ENCODE peak calls at places on chromosomes 4 and X, in nine cellular contexts. L, H, Q, T, K, I, Z, E and D are unnamed samples. For H3K4me1, the result is how much of the 10 kb centered on the place peaks cover.

GRCh38 chr4:150814873-150815272 is 200.2 kb downstream of the LRBA start:
- DNase-seq in T (no peak), I (no peak), K (no peak), H (no peak), Z (no peak), L (no peak), Q (no peak), E (no peak), D (no peak)

GRCh38 chr4:67700119-67700873 is 659 bp downstream of the UBA6 start:
- DNase-seq in H (no peak), Q (no peak), K (peak), E (no peak), I (peak), L (no peak), T (no peak), Z (no peak), D (no peak)

GRCh38 chr4:99447079-99447478 is 11.9 kb upstream of the ADH7 start:
- DNase-seq in E (no peak), K (no peak), Q (no peak), Z (no peak), T (no peak), I (peak), H (no peak), L (no peak), D (peak)

GRCh38 chrX:54786972-54787371 is 11.1 kb downstream of the ITIH6 start:
- DNase-seq in H (peak), I (no peak), K (no peak), Q (no peak), E (no peak), T (no peak), Z (no peak), L (no peak), D (peak)

GRCh38 chrX:108224727-108225455 is 133.3 kb downstream of the ATG4A start:
- DNase-seq in H (no peak), L (no peak), Q (no peak), I (peak), E (no peak), T (no peak), K (peak), Z (no peak), D (peak)

GRCh38 chr4:149638073-149638472 is 177.6 kb downstream of the IQCM start:
- DNase-seq in Z (no peak), I (peak), H (no peak), K (no peak), E (no peak), Q (no peak), T (no peak), L (no peak), D (no peak)

GRCh38 chrX:136525738-136526606 is 6.0 kb upstream of the VGLL1 start:
- DNase-seq in I (peak), Z (peak), Q (peak), H (peak), T (peak), L (peak), K (no peak), E (peak), D (peak)

GRCh38 chr4:127134490-127134889 is 498.3 kb upstream of the INTU start:
- DNase-seq in H (no peak), Q (no peak), Z (no peak), I (no peak), E (no peak), T (no peak), L (no peak), K (no peak), D (no peak)

GRCh38 chr4:72022553-72022952 is 9.2 kb upstream of the NPFFR2 start:
- DNase-seq in L (no peak), T (no peak), E (no peak), I (no peak), H (no peak), Q (no peak), K (no peak), Z (no peak), D (no peak)

GRCh38 chrX:30816079-30816478 is 73.0 kb downstream of the TAB3 start:
- DNase-seq in Q (no peak), E (no peak), L (no peak), T (no peak), Z (no peak), H (no peak), K (no peak), I (no peak), D (no peak)

GRCh38 chrX:14926471-14926870 is 53.2 kb downstream of the MOSPD2 start:
- DNase-seq in Q (no peak), T (no peak), E (no peak), Z (no peak), K (no peak), H (no peak), L (no peak), I (no peak), D (no peak)

GRCh38 chr4:150583287-150584197 is 1.6 kb downstream of the MAB21L2 start:
- DNase-seq in K (peak), Z (peak), Q (no peak), T (peak), E (peak), I (peak), L (peak), H (no peak), D (peak)

GRCh38 chr4:126899382-126899801 is 733.4 kb upstream of the INTU start:
- DNase-seq in I (peak), Z (no peak), T (no peak), E (peak), Q (peak), H (no peak), K (no peak), L (peak), D (peak)

GRCh38 chr4:72568959-72569718 is at the start of gene ADAMTS3:
- DNase-seq in L (peak), Q (peak), Z (peak), E (peak), K (peak), T (peak), I (peak), H (peak), D (peak)

GRCh38 chrX:136519069-136519468 is 12.9 kb upstream of the VGLL1 start:
- DNase-seq in H (no peak), I (no peak), T (no peak), L (no peak), Q (no peak), E (no peak), K (no peak), Z (no peak), D (no peak)

GRCh38 chr4:148053298-148054003 is 321.6 kb downstream of the ARHGAP10 start:
- DNase-seq in K (no peak), Z (no peak), T (no peak), E (peak), I (no peak), Q (no peak), H (no peak), L (peak), D (no peak)

GRCh38 chr4:182177166-182177565 is 66.0 kb upstream of the TENM3 start:
- DNase-seq in E (no peak), Z (no peak), L (no peak), K (no peak), T (no peak), I (no peak), H (no peak), Q (no peak), D (no peak)

GRCh38 chr4:7134737-7135388 is 57.5 kb upstream of the SORCS2 start:
- DNase-seq in K (no peak), Q (peak), T (peak), H (peak), I (peak), E (peak), L (no peak), Z (peak), D (no peak)

GRCh38 chrX:20547649-20548051 is 280.9 kb upstream of the RPS6KA3 start:
- DNase-seq in H (peak), T (no peak), I (peak), K (no peak), Z (peak), L (no peak), E (no peak), Q (no peak), D (peak)

GRCh38 chr4:156954598-156954997 is 17.0 kb downstream of the PDGFC start:
- DNase-seq in Z (no peak), I (no peak), K (no peak), Q (no peak), H (no peak), L (no peak), E (no peak), T (no peak), D (no peak)

GRCh38 chr4:155591784-155592567 is 74.7 kb upstream of the GUCY1A1 start:
- DNase-seq in L (no peak), K (no peak), H (no peak), I (no peak), E (no peak), Z (no peak), Q (no peak), T (no peak), D (no peak)

GRCh38 chrX:11423362-11423818 is 130.2 kb downstream of the AMELX start:
- DNase-seq in T (no peak), K (no peak), L (no peak), I (peak), H (peak), E (no peak), Q (no peak), Z (no peak), D (no peak)

GRCh38 chr4:88185916-88186315 is 27.5 kb upstream of the ABCG2 start:
- DNase-seq in E (no peak), I (peak), Z (no peak), H (no peak), T (no peak), L (no peak), Q (no peak), K (no peak), D (no peak)

GRCh38 chr4:124785645-124786044 is 73.1 kb upstream of the ANKRD50 start:
- DNase-seq in T (no peak), Q (no peak), E (no peak), K (no peak), I (no peak), Z (no peak), L (no peak), H (no peak), D (no peak)

GRCh38 chr4:183200453-183200852 is 101.4 kb downstream of the WWC2 start:
- DNase-seq in Q (peak), T (no peak), K (no peak), E (peak), Z (peak), L (peak), I (peak), H (peak), D (no peak)

GRCh38 chrX:44344687-44345086 is 1.2 kb upstream of the EFHC2 start:
- DNase-seq in T (no peak), L (no peak), Q (no peak), I (no peak), Z (no peak), K (no peak), H (no peak), E (no peak), D (no peak)

GRCh38 chr4:82890602-82890912 is 396 bp downstream of the SEC31A start:
- DNase-seq in E (no peak), H (no peak), T (no peak), K (no peak), Z (no peak), L (no peak), Q (no peak), I (peak), D (no peak)

GRCh38 chr4:123740236-123740635 is 343.6 kb downstream of the SPRY1 start:
- DNase-seq in H (no peak), E (no peak), K (no peak), L (no peak), Z (no peak), Q (no peak), T (no peak), I (no peak), D (no peak)

GRCh38 chr4:176187610-176188009 is 7.8 kb downstream of the SPATA4 start:
- DNase-seq in H (no peak), K (no peak), I (peak), T (no peak), Z (no peak), L (no peak), E (no peak), Q (no peak), D (no peak)

GRCh38 chrX:19579485-19579884 is 64.2 kb upstream of the MAP3K15 start:
- DNase-seq in K (no peak), L (no peak), I (peak), Q (no peak), H (no peak), E (no peak), Z (no peak), T (no peak), D (peak)

GRCh38 chrX:93673056-93673868 is at the start of gene NAP1L3:
- DNase-seq in K (peak), E (peak), H (peak), I (peak), Z (peak), Q (peak), L (peak), T (peak), D (peak)
- H3K27ac ChIP-seq in K (peak), E (peak), H (no peak), I (peak), Z (peak), Q (peak), L (no peak), T (peak), D (peak)

DNA sequence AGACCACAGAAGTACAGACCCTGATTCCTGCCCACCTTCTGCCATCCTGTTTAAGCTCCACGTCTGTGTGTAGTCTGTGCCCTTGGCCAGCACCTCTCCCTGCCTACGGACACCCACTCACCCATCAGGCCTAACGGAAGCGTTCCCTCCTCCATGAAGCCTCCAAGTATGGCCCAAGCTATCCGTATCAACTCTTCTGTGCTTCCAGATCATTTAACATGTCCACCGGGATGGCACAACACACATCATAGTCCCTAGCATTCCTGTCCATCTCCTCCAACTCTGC is 11.7 kb downstream of the WDR1 start:
- DNase-seq in T (no peak), Z (no peak), K (no peak), I (no peak), Q (no peak), E (no peak), H (no peak), L (no peak), D (no peak)
- H3K4me1 ChIP-seq in T (half or more), Z (under half), K (under half), I (half or more), Q (under half), E (half or more), H (under half), L (half or more), D (half or more)

DNA sequence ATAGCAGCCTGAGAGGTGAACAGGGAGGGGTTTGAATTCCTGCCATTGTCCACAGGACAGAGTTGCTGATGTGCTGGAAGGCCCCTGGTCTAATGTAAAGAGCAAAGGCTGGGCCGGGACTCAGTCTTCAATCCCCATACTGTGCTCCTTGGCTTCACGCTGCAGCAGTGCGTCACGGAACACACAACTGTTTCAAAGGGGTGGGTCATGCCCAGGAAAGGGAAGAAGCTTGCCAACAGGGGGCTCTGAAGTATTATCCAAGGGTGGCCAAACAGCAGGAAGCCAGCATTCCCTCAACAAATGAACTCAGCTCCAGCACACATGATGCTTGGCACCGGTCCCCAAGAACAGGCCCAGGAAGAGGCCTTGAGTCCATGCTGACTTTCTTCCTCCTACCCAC is 122.5 kb downstream of the NFKB1 start:
- DNase-seq in T (no peak), L (no peak), I (peak), H (no peak), E (no peak), Q (no peak), K (peak), Z (no peak), D (peak)
- TF ChIP-seq CTCF in T (no peak), L (peak), I (peak), H (no peak), E (no peak), Q (no peak), K (peak), Z (no peak), D (peak)

GRCh38 chr4:141020801-141021261 is 112.4 kb downstream of the RNF150 start:
- DNase-seq in Z (no peak), L (no peak), Q (no peak), K (no peak), T (no peak), H (no peak), I (peak), E (no peak), D (peak)
- H3K27ac ChIP-seq in Z (peak), L (peak), Q (no peak), K (peak), T (peak), H (no peak), I (no peak), E (peak), D (peak)

DNA sequence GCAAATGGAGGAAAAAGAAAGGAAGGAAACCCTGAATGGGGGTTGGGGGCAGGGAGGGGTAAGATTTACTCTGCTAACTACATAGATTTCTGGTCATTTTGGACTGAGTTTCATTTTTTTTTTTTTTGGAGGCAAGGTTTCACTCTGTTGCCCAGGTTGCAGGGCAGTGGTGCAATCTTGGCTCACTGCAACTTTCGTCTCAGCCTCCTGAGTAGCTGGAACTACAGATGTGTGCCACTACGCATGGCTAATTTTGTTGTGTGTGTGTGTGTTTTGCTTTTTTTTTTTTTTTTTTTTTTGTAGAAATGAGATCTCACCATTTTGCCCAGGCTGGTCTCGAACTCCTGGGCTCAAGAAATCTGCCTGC is 223.5 kb downstream of the APBB2 start:
- DNase-seq in Q (no peak), T (no peak), I (no peak), H (no peak), L (no peak), Z (no peak), K (no peak), E (no peak), D (no peak)
- H3K4me1 ChIP-seq in Q (under half), T (under half), I (under half), H (under half), L (under half), Z (under half), K (under half), E (under half), D (under half)